ENCODE peak calls at places on chromosome 14, in four cellular contexts. One of them, this sample, is unnamed.

GRCh38 chr14:64708148-64709004 is 4.2 kb downstream of the PLEKHG3 start:
- DNase-seq in coronary artery: peak
- DNase-seq in thyroid gland: peak
- DNase-seq in MM.1S: no peak
- DNase-seq in this sample: no peak

GRCh38 chr14:97024300-97024699 is 227.1 kb downstream of the VRK1 start:
- DNase-seq in coronary artery: no peak
- DNase-seq in thyroid gland: no peak
- DNase-seq in MM.1S: no peak
- DNase-seq in this sample: no peak

GRCh38 chr14:68471029-68471963 is 321.6 kb downstream of the ZFP36L1 start:
- DNase-seq in thyroid gland: peak
- DNase-seq in coronary artery: no peak
- DNase-seq in MM.1S: no peak
- DNase-seq in this sample: no peak

GRCh38 chr14:68240388-68240787 is 420.8 kb downstream of the RAD51B start:
- DNase-seq in coronary artery: no peak
- DNase-seq in MM.1S: no peak
- DNase-seq in thyroid gland: no peak
- DNase-seq in this sample: no peak

GRCh38 chr14:52013984-52014600 is 24.7 kb downstream of the RTRAF start:
- DNase-seq in MM.1S: no peak
- DNase-seq in thyroid gland: no peak
- DNase-seq in coronary artery: no peak
- DNase-seq in this sample: no peak

GRCh38 chr14:67276131-67276530 is 34.9 kb downstream of the PALS1 start:
- DNase-seq in coronary artery: no peak
- DNase-seq in MM.1S: no peak
- DNase-seq in thyroid gland: no peak
- DNase-seq in this sample: no peak

GRCh38 chr14:40093800-40094199 is 661.6 kb upstream of the FBXO33 start:
- DNase-seq in coronary artery: no peak
- DNase-seq in MM.1S: no peak
- DNase-seq in thyroid gland: no peak
- DNase-seq in this sample: no peak

GRCh38 chr14:50560929-50561280 is 960 bp downstream of the ATL1 start:
- DNase-seq in thyroid gland: peak
- DNase-seq in coronary artery: peak
- DNase-seq in MM.1S: no peak
- DNase-seq in this sample: no peak

GRCh38 chr14:69366069-69366468 is 32.0 kb downstream of the ERH start:
- DNase-seq in coronary artery: no peak
- DNase-seq in thyroid gland: no peak
- DNase-seq in MM.1S: no peak
- DNase-seq in this sample: no peak

GRCh38 chr14:31405106-31405505 is 15.2 kb downstream of the HEATR5A start:
- DNase-seq in thyroid gland: no peak
- DNase-seq in coronary artery: no peak
- DNase-seq in MM.1S: no peak
- DNase-seq in this sample: no peak

GRCh38 chr14:77311217-77311616 is 9.5 kb downstream of the POMT2 start:
- DNase-seq in MM.1S: no peak
- DNase-seq in coronary artery: no peak
- DNase-seq in thyroid gland: no peak
- DNase-seq in this sample: no peak

GRCh38 chr14:75279153-75279738 is 618 bp downstream of the FOS start:
- DNase-seq in coronary artery: no peak
- DNase-seq in MM.1S: no peak
- DNase-seq in thyroid gland: peak
- DNase-seq in this sample: no peak

GRCh38 chr14:79018846-79019245 is 848.7 kb downstream of the NRXN3 start:
- DNase-seq in MM.1S: no peak
- DNase-seq in coronary artery: no peak
- DNase-seq in thyroid gland: no peak
- DNase-seq in this sample: no peak

GRCh38 chr14:32339188-32339587 is 10.1 kb downstream of the AKAP6 start:
- DNase-seq in MM.1S: no peak
- DNase-seq in coronary artery: no peak
- DNase-seq in thyroid gland: no peak
- DNase-seq in this sample: no peak

GRCh38 chr14:77094672-77095284 is 3.3 kb upstream of the CIPC start:
- DNase-seq in MM.1S: peak
- DNase-seq in coronary artery: no peak
- DNase-seq in thyroid gland: peak
- DNase-seq in this sample: peak

GRCh38 chr14:74438351-74438915 is 12.4 kb upstream of the SYNDIG1L start:
- DNase-seq in thyroid gland: no peak
- DNase-seq in coronary artery: peak
- DNase-seq in MM.1S: no peak
- DNase-seq in this sample: no peak

GRCh38 chr14:34450542-34450915 is 11.5 kb downstream of the SPTSSA start:
- DNase-seq in thyroid gland: no peak
- DNase-seq in MM.1S: no peak
- DNase-seq in coronary artery: no peak
- DNase-seq in this sample: no peak

GRCh38 chr14:95520346-95520745 is 3.9 kb upstream of the SYNE3 start:
- DNase-seq in thyroid gland: no peak
- DNase-seq in coronary artery: no peak
- DNase-seq in MM.1S: no peak
- DNase-seq in this sample: no peak

DNA sequence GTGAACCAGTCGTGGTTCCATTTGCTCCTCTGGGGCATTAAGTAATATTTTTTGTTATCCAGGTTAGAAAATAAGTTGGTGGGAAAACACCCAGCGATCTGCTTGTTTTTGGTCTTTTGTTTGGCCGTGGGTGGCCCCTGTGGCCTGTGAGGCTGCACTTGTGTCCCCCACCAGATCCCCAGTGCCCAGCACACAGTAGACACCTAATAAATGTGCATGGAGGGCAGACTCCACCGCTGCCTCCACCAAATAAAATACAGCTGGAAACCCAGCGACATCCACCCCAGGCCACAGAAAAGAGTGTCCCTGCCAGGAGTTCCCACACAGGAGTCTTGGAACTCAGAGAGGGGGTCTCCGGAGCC is 8.3 kb upstream of the PPP1R13B start:
- DNase-seq in MM.1S: no peak
- DNase-seq in coronary artery: no peak
- DNase-seq in thyroid gland: no peak
- DNase-seq in this sample: no peak
- H3K4me3 ChIP-seq in MM.1S: no peak
- H3K4me3 ChIP-seq in coronary artery: no peak
- H3K4me3 ChIP-seq in thyroid gland: no peak
- H3K4me3 ChIP-seq in this sample: no peak

DNA sequence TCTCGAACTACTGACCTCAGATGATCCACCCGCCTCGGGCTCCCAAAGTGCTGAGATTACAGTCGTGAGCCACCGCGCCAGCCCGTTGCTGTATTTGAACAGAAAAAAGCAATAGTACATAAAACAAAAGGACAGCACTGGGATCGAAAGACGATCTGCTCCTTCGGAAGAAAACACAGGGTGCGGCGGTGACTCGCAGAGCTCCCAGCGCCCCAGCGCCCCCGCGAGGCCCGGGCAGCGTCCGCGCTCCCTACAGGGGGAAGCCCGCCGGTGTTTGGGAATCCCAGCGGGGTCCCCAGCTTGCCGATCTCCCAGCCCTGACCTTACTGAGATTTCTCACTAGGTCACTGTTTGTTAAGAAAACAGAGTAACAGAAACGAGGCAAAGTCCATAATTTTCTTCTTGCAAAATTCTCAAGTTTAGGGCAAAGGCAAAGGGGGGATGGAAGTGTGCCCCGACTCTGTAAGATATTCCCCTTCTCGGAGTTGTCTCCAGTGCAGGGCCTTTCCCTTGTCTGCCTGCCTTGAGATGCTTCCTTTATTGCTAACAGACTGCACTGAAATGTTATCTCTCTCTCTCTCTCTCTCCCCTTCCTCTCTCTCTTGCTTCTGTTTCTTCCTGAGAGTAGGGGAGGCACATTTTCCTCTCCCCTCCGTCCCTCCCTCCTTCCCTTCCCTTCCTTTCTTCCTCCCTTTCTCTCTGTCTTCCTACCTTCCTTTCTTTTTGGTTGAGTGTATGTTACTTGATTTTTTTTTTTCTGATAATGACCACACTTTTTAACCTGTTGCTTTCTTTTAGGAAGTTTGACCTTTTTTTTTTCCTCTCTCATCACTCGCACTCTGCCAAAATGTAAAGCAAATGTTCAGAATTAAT is 92.0 kb downstream of the TMEM30B start:
- DNase-seq in coronary artery: no peak
- DNase-seq in thyroid gland: peak
- DNase-seq in MM.1S: no peak
- DNase-seq in this sample: no peak
- H3K4me3 ChIP-seq in coronary artery: peak
- H3K4me3 ChIP-seq in thyroid gland: no peak
- H3K4me3 ChIP-seq in MM.1S: no peak
- H3K4me3 ChIP-seq in this sample: no peak

DNA sequence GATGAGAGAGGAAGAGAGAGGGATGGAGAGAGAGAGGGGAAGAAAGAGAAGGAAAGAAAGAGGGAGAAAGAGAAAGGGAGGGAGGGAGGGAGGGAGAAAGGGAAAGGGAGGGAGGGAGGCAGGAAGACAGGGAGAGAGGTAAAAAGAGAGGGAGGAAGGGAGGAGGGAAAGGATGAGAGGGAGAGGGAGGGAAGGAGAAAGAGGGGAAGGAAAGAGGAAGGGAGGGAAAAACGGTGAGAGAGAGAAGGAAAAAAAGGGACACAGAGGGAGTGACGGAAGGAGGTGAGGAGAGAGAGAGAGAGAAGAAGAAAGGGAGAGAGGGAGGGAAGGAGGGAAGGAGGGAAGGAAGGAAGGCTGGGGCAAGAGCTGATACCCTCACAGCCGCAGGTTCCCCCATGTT is 56.8 kb downstream of the FOXN3 start:
- DNase-seq in MM.1S: no peak
- DNase-seq in thyroid gland: no peak
- DNase-seq in coronary artery: no peak
- DNase-seq in this sample: no peak
- H3K4me3 ChIP-seq in MM.1S: no peak
- H3K4me3 ChIP-seq in thyroid gland: no peak
- H3K4me3 ChIP-seq in coronary artery: no peak
- H3K4me3 ChIP-seq in this sample: no peak

DNA sequence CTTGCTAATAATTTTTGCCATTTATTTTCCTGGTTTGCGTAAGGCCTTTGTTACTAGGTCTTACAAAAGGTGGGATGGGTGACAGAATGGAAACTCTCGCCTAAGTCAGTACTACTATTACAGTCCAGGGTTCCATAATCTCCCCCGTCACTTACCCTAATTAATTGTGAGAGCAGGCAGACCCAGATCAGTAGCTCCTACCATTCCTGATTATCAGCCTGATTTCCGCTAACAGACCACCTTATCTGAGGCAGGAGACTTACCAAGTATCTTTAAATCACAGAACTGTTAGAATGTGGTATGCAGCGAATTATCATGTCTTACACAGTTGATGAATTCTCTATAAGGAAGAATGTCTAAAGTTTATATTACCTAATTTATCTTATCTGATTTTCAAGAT is 234.7 kb downstream of the FOXN3 start:
- DNase-seq in MM.1S: no peak
- DNase-seq in coronary artery: no peak
- DNase-seq in thyroid gland: no peak
- DNase-seq in this sample: no peak
- H3K4me3 ChIP-seq in MM.1S: no peak
- H3K4me3 ChIP-seq in coronary artery: no peak
- H3K4me3 ChIP-seq in thyroid gland: no peak
- H3K4me3 ChIP-seq in this sample: no peak

GRCh38 chr14:24270537-24271133 is 762 bp downstream of the RABGGTA start:
- DNase-seq in thyroid gland: no peak
- DNase-seq in coronary artery: no peak
- DNase-seq in MM.1S: no peak
- DNase-seq in this sample: no peak
- H3K4me3 ChIP-seq in thyroid gland: peak
- H3K4me3 ChIP-seq in coronary artery: peak
- H3K4me3 ChIP-seq in MM.1S: peak
- H3K4me3 ChIP-seq in this sample: peak

DNA sequence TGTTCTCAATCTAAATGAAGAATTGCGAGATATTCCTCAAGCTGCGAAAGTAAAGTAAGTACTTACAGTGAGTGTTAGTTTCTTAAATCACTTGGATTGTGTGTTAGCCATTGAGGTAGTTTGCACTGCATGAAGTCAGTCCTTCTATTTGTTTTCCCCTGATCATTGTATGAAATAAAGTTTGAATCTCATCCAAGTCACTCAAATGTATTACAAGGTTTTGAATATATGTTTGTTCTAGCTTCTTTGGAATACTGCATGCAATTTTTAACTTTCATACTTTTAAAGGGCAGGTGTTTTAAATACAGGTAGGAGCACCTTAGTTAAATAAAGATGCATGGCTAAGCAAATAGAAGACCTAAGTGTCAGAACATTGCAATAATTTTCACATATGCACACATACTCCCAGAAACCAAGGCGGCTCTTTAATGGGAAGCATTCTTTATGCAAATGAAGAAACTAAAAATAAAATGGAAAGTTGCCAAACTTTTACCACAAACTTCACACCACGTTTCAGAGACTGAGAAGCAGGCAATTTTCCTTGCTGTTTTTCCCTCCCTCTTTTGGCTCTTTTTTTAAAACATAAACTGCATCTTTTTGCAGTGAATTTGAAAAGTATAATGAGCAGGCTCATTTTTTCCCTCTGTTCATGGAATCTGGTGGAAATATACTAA is 105.6 kb downstream of the GPR135 start:
- DNase-seq in thyroid gland: no peak
- DNase-seq in MM.1S: peak
- DNase-seq in coronary artery: no peak
- DNase-seq in this sample: peak
- H3K4me3 ChIP-seq in thyroid gland: no peak
- H3K4me3 ChIP-seq in MM.1S: peak
- H3K4me3 ChIP-seq in coronary artery: no peak
- H3K4me3 ChIP-seq in this sample: peak

GRCh38 chr14:98167702-98168101 is 1104.3 kb downstream of the BCL11B start:
- DNase-seq in coronary artery: no peak
- DNase-seq in thyroid gland: no peak
- DNase-seq in MM.1S: peak
- DNase-seq in this sample: no peak

GRCh38 chr14:98170580-98170979 is 1101.4 kb downstream of the BCL11B start:
- DNase-seq in thyroid gland: no peak
- DNase-seq in coronary artery: no peak
- DNase-seq in MM.1S: no peak
- DNase-seq in this sample: no peak

GRCh38 chr14:98169170-98169587 is 1102.8 kb downstream of the BCL11B start:
- DNase-seq in MM.1S: no peak
- DNase-seq in coronary artery: no peak
- DNase-seq in thyroid gland: no peak
- DNase-seq in this sample: no peak

GRCh38 chr14:98168196-98168985 is 1103.6 kb downstream of the BCL11B start:
- DNase-seq in MM.1S: no peak
- DNase-seq in coronary artery: no peak
- DNase-seq in thyroid gland: no peak
- DNase-seq in this sample: no peak

GRCh38 chr14:98167253-98167652 is 1104.7 kb downstream of the BCL11B start:
- DNase-seq in thyroid gland: no peak
- DNase-seq in MM.1S: no peak
- DNase-seq in coronary artery: no peak
- DNase-seq in this sample: no peak
- H3K4me3 ChIP-seq in thyroid gland: no peak
- H3K4me3 ChIP-seq in MM.1S: no peak
- H3K4me3 ChIP-seq in coronary artery: no peak
- H3K4me3 ChIP-seq in this sample: no peak

GRCh38 chr14:89040080-89040437 is 215.6 kb downstream of the TTC8 start:
- DNase-seq in thyroid gland: no peak
- DNase-seq in MM.1S: no peak
- DNase-seq in coronary artery: no peak
- DNase-seq in this sample: no peak
- H3K4me3 ChIP-seq in thyroid gland: no peak
- H3K4me3 ChIP-seq in MM.1S: no peak
- H3K4me3 ChIP-seq in coronary artery: no peak
- H3K4me3 ChIP-seq in this sample: no peak